ENCODE peak calls at places on chromosomes 7 and 10, in ten cellular contexts. A is prostate gland, O is K562, D is breast epithelium, W is HCT116, U is sigmoid colon, M is transverse colon, Z is GM12891, G is endothelial cell of umbilical vein, T is suprapubic skin. Q is an unnamed sample.

GRCh38 chr7:55056577-55057480 is 38.0 kb downstream of the EGFR start:
- DNase-seq in G (no peak), U (no peak), M (no peak), A (no peak), Z (no peak), O (no peak), D (no peak), T (no peak), W (no peak), Q (no peak)

GRCh38 chr7:149027055-149027454 is 1.2 kb downstream of the PDIA4 start:
- DNase-seq in A (no peak), D (no peak), M (no peak), O (no peak), Z (no peak), W (no peak), G (no peak), U (no peak), T (no peak), Q (no peak)

GRCh38 chr10:68315582-68315981 is 16.3 kb upstream of the HNRNPH3 start:
- DNase-seq in M (peak), G (no peak), A (no peak), T (no peak), D (no peak), Z (no peak), W (no peak), O (no peak), U (no peak), Q (no peak)

GRCh38 chr10:86232646-86233045 is 133.9 kb downstream of the GRID1 start:
- DNase-seq in G (no peak), W (no peak), Z (no peak), T (no peak), A (no peak), O (no peak), D (no peak), M (no peak), U (no peak), Q (no peak)

GRCh38 chr7:121803041-121803440 is 69.9 kb upstream of the PTPRZ1 start:
- DNase-seq in D (no peak), M (no peak), U (no peak), G (no peak), T (no peak), A (no peak), Z (no peak), O (no peak), W (no peak), Q (no peak)

GRCh38 chr7:128863433-128863989 is 855 bp downstream of the ATP6V1F start:
- DNase-seq in A (peak), O (peak), M (peak), U (no peak), G (peak), W (peak), Z (peak), D (no peak), T (no peak), Q (no peak)

GRCh38 chr10:111439034-111439842 is 362.4 kb downstream of the ADRA2A start:
- DNase-seq in U (no peak), D (no peak), A (no peak), W (no peak), O (no peak), G (no peak), M (no peak), Z (no peak), T (no peak), Q (no peak)

GRCh38 chr7:5077740-5078139 is 32.1 kb downstream of the RBAK start:
- DNase-seq in G (peak), A (no peak), T (no peak), W (no peak), O (no peak), U (no peak), D (no peak), Z (no peak), M (no peak), Q (no peak)

GRCh38 chr7:32034052-32034451 is 36.2 kb downstream of the PDE1C start:
- DNase-seq in O (no peak), M (no peak), G (no peak), T (no peak), Z (no peak), W (no peak), A (no peak), U (no peak), D (no peak), Q (no peak)

GRCh38 chr10:59895629-59896116 is 10.7 kb downstream of the CCDC6 start:
- DNase-seq in U (peak), W (no peak), T (no peak), O (peak), A (no peak), D (no peak), G (no peak), M (peak), Z (no peak), Q (no peak)

GRCh38 chr7:40520986-40521738 is 386.4 kb downstream of the SUGCT start:
- DNase-seq in T (no peak), Z (no peak), A (no peak), O (no peak), U (no peak), G (no peak), W (no peak), M (no peak), D (no peak), Q (no peak)

GRCh38 chr7:519429-519973 is at the start of gene PDGFA:
- DNase-seq in W (no peak), M (no peak), G (no peak), Z (no peak), A (no peak), D (no peak), U (no peak), O (peak), T (no peak), Q (no peak)

GRCh38 chr10:29169021-29169420 is 119.8 kb upstream of the LYZL1 start:
- DNase-seq in A (no peak), M (no peak), U (no peak), T (no peak), O (no peak), G (no peak), Z (no peak), W (no peak), D (no peak), Q (no peak)

GRCh38 chr7:11689096-11689495 is 142.9 kb downstream of the THSD7A start:
- DNase-seq in Z (no peak), M (no peak), U (no peak), T (no peak), G (no peak), O (no peak), D (no peak), W (no peak), A (no peak), Q (no peak)

GRCh38 chr10:53209941-53210611 is 437.5 kb upstream of the MBL2 start:
- DNase-seq in T (no peak), Z (no peak), W (no peak), G (peak), M (no peak), O (no peak), D (no peak), U (no peak), A (no peak), Q (no peak)

GRCh38 chr10:89151857-89152256 is 55.3 kb downstream of the CH25H start:
- DNase-seq in O (no peak), Z (no peak), G (no peak), M (no peak), U (no peak), T (no peak), D (no peak), W (no peak), A (no peak), Q (no peak)

GRCh38 chr7:127741764-127742375 is 89.9 kb downstream of the SND1 start:
- DNase-seq in G (peak), Z (no peak), U (no peak), O (no peak), A (no peak), T (no peak), W (no peak), D (no peak), M (no peak), Q (no peak)

GRCh38 chr7:24899905-24900304 is 80.1 kb downstream of the OSBPL3 start:
- DNase-seq in T (no peak), D (no peak), Z (no peak), M (no peak), G (no peak), A (no peak), U (no peak), O (no peak), W (no peak), Q (no peak)

GRCh38 chr7:95630702-95631458 is 34.6 kb upstream of the PDK4 start:
- DNase-seq in Z (no peak), W (no peak), U (no peak), O (no peak), T (no peak), D (no peak), G (no peak), M (no peak), A (peak), Q (no peak)

GRCh38 chr10:11610151-11610854 is 1.1 kb downstream of the USP6NL start:
- DNase-seq in T (no peak), O (no peak), W (no peak), D (no peak), Z (no peak), A (no peak), U (no peak), M (no peak), G (peak), Q (no peak)

GRCh38 chr10:60816624-60817023 is 38.3 kb downstream of the CDK1 start:
- DNase-seq in G (peak), U (peak), A (peak), W (peak), O (peak), Z (peak), M (peak), D (peak), T (no peak), Q (peak)

GRCh38 chr10:59905066-59905734 is 1.2 kb downstream of the CCDC6 start:
- DNase-seq in U (peak), A (peak), D (peak), G (peak), W (no peak), O (no peak), M (peak), T (peak), Z (peak), Q (peak)

GRCh38 chr7:33964417-33965115 is 59.2 kb downstream of the BMPER start:
- DNase-seq in A (no peak), Z (no peak), W (no peak), M (no peak), O (no peak), U (no peak), G (no peak), T (no peak), D (no peak), Q (no peak)

GRCh38 chr7:101990811-101991418 is 173.5 kb downstream of the CUX1 start:
- DNase-seq in G (no peak), D (no peak), O (no peak), U (no peak), M (peak), T (no peak), Z (peak), A (no peak), W (no peak), Q (peak)

GRCh38 chr10:48412933-48413332 is 106.5 kb downstream of the MAPK8 start:
- DNase-seq in A (no peak), O (no peak), G (no peak), W (no peak), D (no peak), M (no peak), T (no peak), Z (no peak), U (no peak), Q (no peak)

GRCh38 chr7:107661865-107662379 is 1.3 kb downstream of the SLC26A4 start:
- DNase-seq in G (no peak), W (no peak), D (no peak), A (no peak), O (no peak), M (no peak), Z (no peak), T (no peak), U (no peak), Q (no peak)

GRCh38 chr10:45000764-45001381 is at the start of gene ZNF22:
- DNase-seq in D (no peak), A (no peak), M (peak), U (peak), Z (peak), W (no peak), G (peak), T (no peak), O (peak), Q (peak)
- TF ChIP-seq POLR2A in D (no peak), A (peak), M (peak), U (peak), Z (peak), W (no peak), G (peak), T (no peak), O (peak), Q (peak)

DNA sequence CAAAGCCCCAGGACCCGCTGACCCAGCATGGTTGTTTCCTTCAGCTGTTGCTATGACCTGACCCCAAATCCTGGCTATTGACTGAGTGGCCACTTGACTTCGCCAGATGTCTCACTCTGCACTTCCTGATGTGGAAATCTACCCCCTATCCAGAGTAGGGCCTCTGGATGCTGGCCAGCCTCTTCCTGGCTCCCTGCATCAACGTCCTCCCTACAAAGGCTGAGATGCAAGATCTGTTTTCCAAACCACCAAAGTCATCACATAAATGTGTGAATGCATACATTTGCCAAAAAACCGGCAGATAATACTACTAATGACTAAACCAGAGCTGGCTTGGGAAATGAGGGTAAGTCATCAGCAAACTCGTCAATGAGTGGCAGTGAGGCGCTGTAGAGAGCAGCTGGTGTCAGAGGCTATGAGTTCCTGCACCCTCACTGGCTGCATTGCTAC is 70.4 kb downstream of the PYROXD2 start:
- DNase-seq in M (peak), Z (no peak), O (no peak), G (peak), W (no peak), D (peak), T (peak), A (no peak), U (peak), Q (no peak)
- TF ChIP-seq POLR2AphosphoS5 in M (peak), Z (no peak), O (no peak), G (peak), W (no peak), D (peak), T (no peak), A (no peak), U (peak), Q (no peak)

DNA sequence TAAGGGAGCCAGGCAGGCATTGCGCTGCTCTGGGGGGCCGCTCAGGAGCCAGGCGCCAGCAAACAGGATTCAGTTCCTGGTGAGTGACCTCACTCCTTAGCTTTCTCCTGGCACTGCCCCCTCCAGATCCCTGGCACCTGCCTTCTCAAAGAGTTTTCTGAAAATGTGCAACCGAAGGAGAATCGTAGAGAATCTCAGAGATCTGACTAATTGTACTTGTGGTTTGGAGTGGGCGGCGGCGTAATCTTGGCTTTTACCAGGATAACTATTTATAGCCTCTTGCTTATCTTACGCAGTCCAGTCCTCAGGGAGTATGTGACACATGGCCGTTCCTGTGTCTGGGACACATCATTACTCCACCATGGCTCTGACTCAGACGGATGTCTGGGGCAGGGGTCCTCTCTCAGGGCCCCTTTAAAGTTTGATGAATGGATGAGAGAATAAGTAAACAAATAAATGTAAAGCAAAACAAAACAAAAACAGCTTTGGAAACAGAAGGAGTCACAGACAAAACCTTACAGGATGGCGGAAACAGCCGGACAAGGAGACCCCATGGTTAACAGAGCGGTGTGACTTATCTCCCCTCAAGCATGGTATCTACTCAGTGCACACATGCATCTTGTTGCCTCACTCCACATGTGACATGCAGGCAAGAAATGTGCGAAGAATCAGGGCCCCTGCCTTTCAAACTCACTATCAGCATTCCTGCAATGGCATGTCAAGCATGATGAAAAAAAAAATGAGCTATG is 99.7 kb downstream of the TNS3 start:
- DNase-seq in O (peak), M (no peak), D (no peak), A (no peak), G (peak), Z (no peak), W (no peak), T (no peak), U (no peak), Q (no peak)
- TF ChIP-seq POLR2A in O (no peak), M (no peak), D (no peak), A (no peak), G (peak), Z (no peak), W (no peak), T (no peak), U (no peak), Q (no peak)

GRCh38 chr7:98396768-98397167 is 4.1 kb downstream of the BAIAP2L1 start:
- DNase-seq in A (no peak), T (no peak), W (no peak), G (no peak), Z (no peak), D (no peak), M (no peak), U (no peak), O (no peak), Q (no peak)

GRCh38 chr7:98399903-98400537 is 870 bp downstream of the BAIAP2L1 start:
- DNase-seq in W (peak), D (no peak), U (no peak), M (no peak), O (no peak), T (no peak), A (no peak), G (no peak), Z (no peak), Q (no peak)

GRCh38 chr7:98399462-98399861 is 1.4 kb downstream of the BAIAP2L1 start:
- DNase-seq in W (no peak), O (no peak), D (no peak), A (no peak), U (no peak), T (no peak), Z (no peak), G (no peak), M (no peak), Q (no peak)

GRCh38 chr7:98398567-98399372 is 2.1 kb downstream of the BAIAP2L1 start:
- DNase-seq in A (peak), T (no peak), G (no peak), M (no peak), Z (no peak), W (no peak), O (no peak), U (no peak), D (no peak), Q (no peak)

DNA sequence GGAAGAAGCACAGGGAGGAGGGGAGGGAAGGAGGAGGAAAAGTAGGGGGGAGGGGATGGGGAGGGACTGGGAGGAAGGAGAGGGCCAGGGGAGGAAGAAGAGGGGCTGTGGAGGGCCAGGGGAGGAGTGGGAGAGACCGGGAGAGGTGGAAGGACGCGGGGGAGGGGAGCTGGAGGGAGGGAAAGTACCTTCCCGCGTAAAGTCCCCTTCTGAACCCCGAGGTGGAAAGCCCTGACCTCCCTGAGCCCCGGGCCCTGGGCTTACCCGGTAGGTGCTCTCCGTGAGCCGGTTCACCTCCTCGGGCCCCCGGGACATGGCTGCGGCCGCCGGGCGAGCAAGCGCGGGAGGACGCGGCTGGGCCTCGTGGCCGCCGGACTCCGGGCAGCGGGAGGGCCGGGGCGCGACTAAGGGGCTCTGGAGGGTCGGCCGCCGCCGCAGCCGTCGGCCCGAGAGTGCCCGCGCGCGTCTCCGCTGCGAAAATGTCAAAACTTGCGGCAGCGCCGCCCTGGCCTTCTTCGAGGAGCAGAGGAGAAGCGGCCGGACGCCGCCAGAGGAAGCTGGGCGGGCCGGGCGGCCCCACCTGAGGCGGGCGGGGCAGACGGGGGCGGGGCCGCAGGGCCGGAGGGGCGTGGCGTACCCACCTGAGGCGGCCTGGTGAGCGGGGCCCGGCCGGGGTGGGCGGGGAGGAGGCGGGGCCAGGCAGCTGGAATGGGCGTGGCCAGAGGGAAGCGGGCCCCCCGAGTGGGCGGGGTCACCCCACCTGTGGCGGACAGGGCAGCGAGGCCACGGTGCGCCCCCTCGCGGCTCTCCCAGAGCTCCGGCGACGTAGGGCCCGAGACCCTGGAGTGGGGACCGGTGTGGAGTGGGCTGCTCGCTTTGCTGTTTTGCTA is at the start of gene BAIAP2L1:
- DNase-seq in G (peak), O (peak), T (peak), A (peak), Z (peak), D (peak), W (peak), U (peak), M (peak), Q (peak)
- TF ChIP-seq POLR2AphosphoS5 in G (no peak), O (peak), T (no peak), A (peak), Z (no peak), D (no peak), W (peak), U (no peak), M (peak), Q (no peak)

DNA sequence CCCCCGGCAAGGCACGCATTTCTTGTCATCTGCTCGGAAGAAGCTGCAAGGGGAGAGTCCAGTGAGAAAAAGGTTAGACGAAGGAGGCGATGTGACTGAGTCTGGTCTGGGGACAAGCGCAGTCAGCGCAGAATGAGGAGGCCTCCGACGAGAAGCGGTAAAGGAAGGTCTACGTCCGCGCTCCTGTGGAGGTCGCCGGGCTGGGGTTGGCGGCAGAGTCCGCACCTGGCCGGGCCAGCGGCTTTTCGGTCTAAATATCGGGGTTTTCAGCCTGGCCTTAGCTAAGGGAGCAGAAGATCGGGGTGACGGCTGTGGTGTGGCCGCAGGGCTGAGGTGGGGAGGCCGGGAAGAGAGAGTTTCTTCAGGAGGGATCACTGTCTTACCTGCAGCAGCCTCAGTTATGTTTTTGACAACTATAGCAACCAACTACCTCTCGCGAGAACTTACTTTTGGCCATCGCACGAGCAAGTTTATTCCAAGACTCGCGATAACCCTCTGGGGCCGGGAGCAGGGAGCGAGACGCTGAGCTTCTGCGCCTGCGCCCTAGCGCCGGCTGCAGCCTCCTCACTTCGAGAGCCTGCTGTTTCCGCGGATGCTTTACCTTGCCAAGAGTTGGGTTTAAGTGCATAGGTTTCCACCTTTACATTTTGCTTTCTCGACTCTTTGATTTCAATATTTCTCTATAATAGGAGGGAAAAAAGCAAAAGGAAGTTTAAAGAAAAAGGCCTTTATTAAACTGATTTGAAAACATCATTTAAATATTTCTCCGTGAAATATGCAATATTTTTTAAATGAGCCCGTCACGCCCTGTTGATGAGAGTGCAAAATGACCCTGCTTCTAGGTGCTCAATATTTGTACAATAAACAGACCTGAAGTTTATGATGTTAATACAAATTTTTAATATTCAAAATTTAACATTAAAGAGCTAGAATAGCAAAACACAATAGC is at the start of gene CFAP70:
- DNase-seq in D (peak), Z (peak), G (peak), O (no peak), M (peak), A (peak), T (peak), W (no peak), U (peak), Q (peak)
- TF ChIP-seq POLR2A in D (no peak), Z (peak), G (peak), O (no peak), M (no peak), A (peak), T (no peak), W (no peak), U (no peak), Q (peak)

GRCh38 chr10:23813687-23814086 is 374.8 kb downstream of the OTUD1 start:
- DNase-seq in T (no peak), Z (no peak), D (no peak), G (no peak), M (no peak), O (no peak), U (no peak), A (no peak), W (no peak), Q (no peak)
- TF ChIP-seq POLR2AphosphoS5 in T (no peak), Z (no peak), D (no peak), G (no peak), M (no peak), O (no peak), U (no peak), A (no peak), W (no peak), Q (no peak)